ENCODE peak calls at places on chromosomes 16 and 17, in five cellular contexts. T is activated CD8-positive, alpha-beta T cell treated with anti-CD3 and anti-CD28 coated beads for 36 hours; G is CD8-positive, alpha-beta T cell; N is adrenal gland; R is pancreas. M is an unnamed sample.

GRCh38 chr16:74029122-74029805 is 267.4 kb upstream of the PSMD7 start:
- DNase-seq in R (no peak), T (no peak), N (no peak), G (no peak), M (no peak)

GRCh38 chr16:70644763-70645597 is 1.4 kb upstream of the IL34 start:
- DNase-seq in N (no peak), R (no peak), G (no peak), T (no peak), M (no peak)

GRCh38 chr16:24689128-24689527 is 40.3 kb upstream of the TNRC6A start:
- DNase-seq in N (peak), G (no peak), R (no peak), T (peak), M (no peak)

GRCh38 chr16:58421529-58421928 is 29.3 kb downstream of the GINS3 start:
- DNase-seq in N (no peak), R (no peak), T (no peak), G (no peak), M (no peak)

GRCh38 chr17:560379-560935 is 154.2 kb downstream of the VPS53 start:
- DNase-seq in R (no peak), N (no peak), T (no peak), G (no peak), M (no peak)

GRCh38 chr16:71911121-71911520 is 15.8 kb downstream of the IST1 start:
- DNase-seq in R (no peak), T (no peak), G (no peak), N (no peak), M (no peak)

GRCh38 chr17:7292194-7292593 is 2.2 kb downstream of the YBX2 start:
- DNase-seq in N (no peak), G (no peak), R (no peak), T (no peak), M (no peak)

GRCh38 chr17:51507444-51507843 is 247.1 kb downstream of the UTP18 start:
- DNase-seq in T (no peak), G (no peak), R (no peak), N (no peak), M (no peak)

GRCh38 chr17:7711356-7711755 is 6.2 kb upstream of the DNAH2 start:
- DNase-seq in T (peak), N (no peak), G (no peak), R (no peak), M (no peak)

GRCh38 chr17:8611671-8612298 is 18.7 kb downstream of the MYH10 start:
- DNase-seq in R (no peak), T (no peak), N (no peak), G (no peak), M (no peak)

GRCh38 chr17:37562016-37562745 is 47.0 kb downstream of the SYNRG start:
- DNase-seq in N (no peak), T (no peak), G (no peak), R (no peak), M (no peak)

GRCh38 chr17:18182978-18183333 is 672 bp upstream of the ALKBH5 start:
- DNase-seq in T (peak), R (peak), N (peak), G (no peak), M (peak)

GRCh38 chr17:13306310-13306962 is 288.6 kb upstream of the ELAC2 start:
- DNase-seq in T (peak), N (peak), R (peak), G (no peak), M (no peak)

GRCh38 chr16:57801098-57801855 is 1.0 kb downstream of the KIFC3 start:
- DNase-seq in G (no peak), N (peak), T (no peak), R (no peak), M (no peak)

GRCh38 chr16:12321363-12321762 is 344.8 kb downstream of the SNX29 start:
- DNase-seq in G (no peak), T (no peak), R (no peak), N (no peak), M (no peak)

GRCh38 chr17:6910987-6911603 is 79.6 kb upstream of the TEKT1 start:
- DNase-seq in G (no peak), T (no peak), R (no peak), N (no peak), M (no peak)

GRCh38 chr16:86505899-86506864 is 4.1 kb upstream of the FOXF1 start:
- DNase-seq in T (no peak), N (no peak), R (no peak), G (no peak), M (no peak)

GRCh38 chr16:2469399-2470233 is 1.5 kb upstream of the NTN3 start:
- DNase-seq in R (no peak), N (no peak), G (no peak), T (no peak), M (no peak)

GRCh38 chr17:66746736-66747135 is 88.2 kb upstream of the CACNG5 start:
- DNase-seq in N (no peak), R (no peak), T (no peak), G (no peak), M (no peak)

GRCh38 chr17:37713624-37714023 is 31.2 kb downstream of the HNF1B start:
- DNase-seq in N (no peak), G (no peak), R (peak), T (no peak), M (no peak)

GRCh38 chr17:83189673-83190385 is 110.4 kb downstream of the METRNL start:
- DNase-seq in R (no peak), N (no peak), T (no peak), G (no peak), M (no peak)

GRCh38 chr16:56532714-56533113 is 12.9 kb upstream of the BBS2 start:
- DNase-seq in R (no peak), T (no peak), G (no peak), N (no peak), M (no peak)

GRCh38 chr17:14214271-14214670 is 22.4 kb downstream of the CDRT15 start:
- DNase-seq in R (no peak), N (no peak), T (no peak), G (no peak), M (no peak)

GRCh38 chr16:2779978-2780898 is 3.2 kb upstream of the ELOB start:
- DNase-seq in G (no peak), T (peak), N (no peak), R (no peak), M (no peak)

GRCh38 chr17:20066253-20066652 is 57.1 kb downstream of the SPECC1 start:
- DNase-seq in T (no peak), G (no peak), N (peak), R (peak), M (no peak)

GRCh38 chr17:42773290-42774035 is at the start of gene VPS25:
- DNase-seq in T (peak), R (peak), G (peak), N (peak), M (peak)

GRCh38 chr17:42778570-42778969 is 1.8 kb upstream of the WNK4 start:
- DNase-seq in R (no peak), G (no peak), T (no peak), N (no peak), M (no peak)

GRCh38 chr17:42772945-42773289 is 332 bp upstream of the VPS25 start:
- DNase-seq in T (no peak), N (no peak), R (no peak), G (no peak), M (no peak)

GRCh38 chr17:42774066-42774750 is 959 bp downstream of the VPS25 start:
- DNase-seq in T (no peak), G (no peak), R (no peak), N (no peak), M (no peak)

DNA sequence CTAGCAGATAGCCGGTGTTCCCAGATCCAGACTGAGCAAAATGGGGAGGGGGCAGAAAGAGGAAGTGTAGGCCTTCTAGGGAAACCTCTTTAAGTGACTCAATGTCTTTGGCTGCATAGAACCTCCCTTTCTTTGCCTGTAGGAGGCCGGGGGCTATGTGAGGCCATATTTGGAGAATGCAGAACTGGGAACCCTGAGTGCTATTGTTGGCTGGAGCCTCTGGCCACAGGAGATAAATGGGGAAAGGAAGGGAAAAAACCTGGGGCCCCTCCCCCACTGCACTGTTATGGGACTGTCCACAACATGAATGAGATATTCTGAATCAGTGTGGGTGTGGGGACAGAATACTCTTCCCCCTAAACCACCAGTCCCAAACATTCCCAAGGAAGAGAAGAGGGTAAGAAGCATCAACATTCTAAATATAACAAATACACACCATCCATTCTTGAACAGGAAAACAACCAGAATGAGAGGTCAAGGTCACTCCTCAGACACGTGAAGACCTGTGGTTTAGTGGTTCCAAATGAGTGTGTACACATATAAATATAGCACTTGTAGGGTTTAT is 2.4 kb downstream of the VPS25 start:
- DNase-seq in R (no peak), G (no peak), T (no peak), N (no peak), M (no peak)
- TF ChIP-seq CTCF in R (no peak), G (no peak), T (no peak), N (no peak), M (no peak)

GRCh38 chr16:85172465-85173071 is 60.3 kb upstream of the CIBAR2 start:
- DNase-seq in N (no peak), T (peak), R (peak), G (no peak), M (no peak)
- TF ChIP-seq CTCF in N (no peak), T (no peak), R (peak), G (no peak), M (no peak)

GRCh38 chr17:43701318-43701743 is 39.6 kb upstream of the MEOX1 start:
- DNase-seq in T (peak), G (no peak), R (no peak), N (no peak), M (peak)
- TF ChIP-seq CTCF in T (no peak), G (no peak), R (no peak), N (no peak), M (no peak)

GRCh38 chr17:34318474-34318873 is 761 bp upstream of the CCL8 start:
- DNase-seq in T (peak), N (no peak), G (no peak), R (no peak), M (no peak)
- TF ChIP-seq CTCF in T (no peak), N (no peak), G (no peak), R (no peak), M (no peak)

GRCh38 chr16:64455275-64455674 is 666.6 kb downstream of the CDH11 start:
- DNase-seq in T (no peak), G (no peak), R (no peak), N (no peak), M (no peak)
- TF ChIP-seq CTCF in T (no peak), G (no peak), R (no peak), N (peak), M (no peak)

DNA sequence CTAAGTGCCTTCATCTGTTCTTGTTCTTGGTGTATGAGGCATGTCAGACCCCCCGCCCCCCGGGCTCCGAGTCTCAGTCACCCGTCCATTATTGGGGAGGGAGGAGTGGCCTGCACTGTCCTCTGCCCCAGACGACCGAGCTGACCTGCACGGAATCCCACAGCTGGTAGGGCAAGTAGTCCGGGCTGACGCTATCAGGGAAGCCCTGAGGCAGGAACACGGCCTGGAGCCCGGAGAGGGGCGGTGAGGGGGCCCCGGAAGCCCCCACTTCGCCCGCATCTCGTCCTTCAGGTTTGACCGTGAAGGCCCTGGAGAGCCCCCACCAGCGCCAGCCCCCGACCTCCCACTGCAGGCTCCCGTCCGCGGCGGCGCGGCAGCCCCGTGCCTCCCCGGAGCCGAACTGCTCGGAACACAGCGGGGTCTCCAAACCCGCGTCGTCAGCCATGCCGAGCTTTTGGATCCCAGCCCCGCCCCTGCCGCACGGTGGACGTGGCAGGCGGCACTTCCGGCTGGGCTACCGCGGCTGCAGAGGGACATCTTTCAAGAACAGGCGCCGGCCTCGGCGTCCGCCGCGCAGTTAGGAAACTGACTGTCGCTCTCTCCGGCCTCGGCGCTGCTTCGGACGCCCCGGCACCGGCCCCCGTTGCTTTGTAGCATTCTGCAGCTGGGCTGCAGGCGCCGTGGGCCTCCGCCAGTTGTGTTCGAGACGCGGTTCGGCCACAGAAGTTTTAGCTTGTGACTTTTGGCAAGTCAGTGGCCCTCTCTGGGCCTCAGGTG is at the start of gene RUSF1:
- DNase-seq in R (peak), G (peak), T (peak), N (peak), M (peak)
- TF ChIP-seq CTCF in R (no peak), G (no peak), T (no peak), N (no peak), M (no peak)

DNA sequence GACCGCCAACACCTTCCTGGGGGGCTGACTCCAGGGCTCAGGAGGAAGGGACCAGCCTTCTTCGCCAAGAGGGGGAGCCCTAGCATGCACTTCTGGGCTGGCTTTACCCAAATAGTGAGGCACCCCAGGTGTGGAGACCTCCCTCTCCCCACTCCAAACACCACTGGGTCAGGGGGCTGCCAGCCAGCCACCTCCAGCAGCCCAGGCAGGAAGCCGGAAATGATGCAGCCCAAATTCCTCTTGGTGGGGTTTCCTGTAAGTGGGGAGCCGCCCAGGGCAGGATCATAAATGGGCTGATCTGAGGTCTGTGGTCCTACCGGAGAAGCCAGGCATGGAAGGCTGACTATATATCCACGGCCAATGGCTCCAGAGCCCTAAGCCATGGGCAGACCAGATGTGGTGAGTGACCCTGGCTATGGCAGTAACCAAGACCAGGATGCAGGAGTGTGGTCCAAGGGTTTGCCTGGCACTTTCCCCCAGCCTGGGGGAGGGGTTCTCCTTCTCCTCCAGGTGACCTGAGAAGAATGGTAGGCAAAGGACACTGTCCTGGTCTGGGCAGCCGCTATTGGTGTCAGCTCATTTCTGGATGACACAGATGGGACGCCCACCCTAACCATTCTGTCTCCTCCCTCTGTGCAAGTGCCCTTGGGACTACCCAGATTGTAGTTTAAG is 4.2 kb downstream of the GIT1 start:
- DNase-seq in T (peak), G (no peak), N (peak), R (peak), M (no peak)
- TF ChIP-seq CTCF in T (peak), G (peak), N (no peak), R (no peak), M (no peak)

DNA sequence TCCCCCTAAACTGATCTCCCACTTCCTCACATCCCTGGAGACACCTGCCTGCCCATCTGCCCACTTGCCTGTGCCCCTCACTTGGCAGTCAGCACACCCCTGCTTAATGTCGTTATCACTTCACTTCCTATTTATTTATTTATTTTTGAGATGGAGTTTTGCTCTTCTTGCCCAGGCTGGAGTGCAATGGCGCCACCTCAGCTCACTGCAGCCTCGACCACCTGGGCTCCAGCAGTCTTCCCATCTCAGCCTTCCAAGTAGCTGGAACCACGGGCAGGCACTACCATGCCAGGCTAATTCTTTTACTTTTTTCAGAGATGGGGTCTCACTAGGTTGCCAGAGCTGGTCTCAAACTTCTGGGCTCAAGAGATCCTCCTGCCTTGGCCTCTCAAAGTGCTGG is 23.5 kb upstream of the PHOSPHO1 start:
- DNase-seq in R (no peak), T (no peak), G (no peak), N (no peak), M (no peak)
- TF ChIP-seq CTCF in R (no peak), T (no peak), G (no peak), N (no peak), M (no peak)

GRCh38 chr16:10200823-10201571 is 18.8 kb upstream of the GRIN2A start:
- DNase-seq in G (no peak), N (no peak), T (no peak), R (no peak), M (no peak)

GRCh38 chr16:10205688-10206087 is 23.5 kb upstream of the GRIN2A start:
- DNase-seq in N (no peak), T (no peak), G (no peak), R (no peak), M (no peak)

GRCh38 chr16:10206215-10206614 is 24.0 kb upstream of the GRIN2A start:
- DNase-seq in N (no peak), G (no peak), T (no peak), R (no peak), M (no peak)

GRCh38 chr16:10206865-10207264 is 24.6 kb upstream of the GRIN2A start:
- DNase-seq in R (no peak), T (no peak), N (no peak), G (no peak), M (no peak)

DNA sequence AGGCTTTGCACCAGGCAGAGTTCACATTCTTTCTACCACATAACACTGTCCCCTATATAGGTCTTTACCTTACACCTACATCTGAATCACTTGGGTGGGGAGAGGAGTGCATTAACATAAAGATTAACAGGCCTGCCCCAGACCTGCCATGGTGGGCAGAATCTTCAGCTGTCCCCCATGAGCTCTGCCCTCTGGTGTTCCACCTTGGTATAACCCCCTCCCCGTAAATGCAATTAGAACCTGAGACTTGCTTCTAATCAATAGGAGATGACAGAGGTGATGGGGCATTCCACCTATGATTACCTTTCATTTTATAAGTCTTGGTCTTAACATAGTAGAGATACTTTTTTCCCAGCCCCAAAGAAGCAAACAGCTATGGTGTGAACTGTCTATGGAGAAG is 20.4 kb upstream of the GRIN2A start:
- DNase-seq in N (no peak), G (no peak), R (no peak), T (no peak), M (no peak)
- TF ChIP-seq CTCF in N (no peak), G (no peak), R (no peak), T (no peak), M (no peak)

DNA sequence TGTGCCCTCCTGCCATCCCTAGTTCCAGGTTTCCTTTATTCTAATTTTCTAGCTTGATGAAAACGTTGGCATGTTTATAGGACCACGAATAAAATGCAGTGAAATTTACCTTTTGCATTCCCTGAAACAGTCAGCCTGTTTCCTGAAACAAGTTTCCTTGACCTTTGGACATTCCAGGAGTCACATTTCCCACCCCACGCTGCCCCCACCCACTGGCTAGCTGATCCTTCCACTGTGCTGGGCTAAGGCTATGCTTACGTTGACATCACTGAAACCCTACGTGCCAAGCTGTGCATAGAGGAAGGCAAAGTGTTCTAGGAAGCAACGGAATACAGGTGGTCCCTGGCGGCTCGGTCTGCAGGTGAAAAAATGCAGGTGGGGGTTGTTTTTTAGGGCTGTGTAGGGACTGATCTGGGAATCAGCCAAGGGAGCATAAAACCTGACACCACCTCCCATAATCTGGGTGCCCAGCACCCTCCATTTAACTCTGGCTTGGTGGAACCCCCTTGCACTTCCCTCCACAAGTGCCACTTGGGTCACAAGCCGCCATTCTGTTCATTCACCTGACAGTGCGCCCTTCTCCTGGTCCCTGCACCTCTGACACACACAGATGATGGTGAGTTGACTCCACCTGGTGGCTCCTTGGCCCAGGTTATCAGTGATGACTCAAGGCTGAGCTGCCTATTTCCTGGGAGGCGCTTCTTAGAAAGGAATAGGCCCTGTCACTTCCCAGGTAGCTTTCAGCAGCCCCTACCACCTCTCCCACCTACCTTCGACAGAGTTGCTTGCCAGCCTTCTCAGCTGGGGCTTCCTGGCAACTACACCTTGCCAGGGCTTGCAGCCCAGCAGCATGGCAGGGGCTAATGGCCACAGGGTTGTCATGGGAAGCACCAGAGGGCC is 83.7 kb downstream of the N4BP1 start:
- DNase-seq in G (no peak), N (no peak), T (peak), R (peak), M (no peak)
- TF ChIP-seq CTCF in G (no peak), N (no peak), T (peak), R (no peak), M (no peak)